ENCODE peak calls at places on chromosomes 11 and 22, in four cellular contexts. One of them, this sample, is unnamed. For H3K4me1, the result is how much of the 10 kb centered on the place peaks cover.

GRCh38 chr11:112166561-112166960 is 611 bp upstream of the TEX12 start:
- ATAC-seq in upper lobe of left lung: peak
- ATAC-seq in left lung: peak
- ATAC-seq in lower lobe of right lung: peak
- ATAC-seq in this sample: peak

GRCh38 chr22:30574095-30574981 is at the start of gene GAL3ST1:
- ATAC-seq in upper lobe of left lung: no peak
- ATAC-seq in left lung: peak
- ATAC-seq in lower lobe of right lung: peak
- ATAC-seq in this sample: no peak

GRCh38 chr22:48718818-48719500 is 1108.7 kb downstream of the BRD1 start:
- ATAC-seq in upper lobe of left lung: no peak
- ATAC-seq in left lung: no peak
- ATAC-seq in lower lobe of right lung: no peak
- ATAC-seq in this sample: no peak

GRCh38 chr11:104653011-104653806 is 245.1 kb downstream of the CASP12 start:
- ATAC-seq in upper lobe of left lung: peak
- ATAC-seq in left lung: no peak
- ATAC-seq in lower lobe of right lung: peak
- ATAC-seq in this sample: no peak

GRCh38 chr22:31199187-31199586 is 12.9 kb upstream of the LIMK2 start:
- ATAC-seq in upper lobe of left lung: no peak
- ATAC-seq in left lung: peak
- ATAC-seq in lower lobe of right lung: peak
- ATAC-seq in this sample: no peak

GRCh38 chr11:134762248-134763029 is 350.4 kb upstream of the B3GAT1 start:
- ATAC-seq in upper lobe of left lung: peak
- ATAC-seq in left lung: peak
- ATAC-seq in lower lobe of right lung: peak
- ATAC-seq in this sample: no peak

GRCh38 chr11:123481647-123482046 is 51.6 kb downstream of the GRAMD1B start:
- ATAC-seq in upper lobe of left lung: no peak
- ATAC-seq in left lung: no peak
- ATAC-seq in lower lobe of right lung: no peak
- ATAC-seq in this sample: no peak

GRCh38 chr11:100632970-100633452 is 54.1 kb upstream of the ARHGAP42 start:
- ATAC-seq in upper lobe of left lung: peak
- ATAC-seq in left lung: peak
- ATAC-seq in lower lobe of right lung: peak
- ATAC-seq in this sample: peak

GRCh38 chr11:15206791-15207190 is 92.1 kb downstream of the INSC start:
- ATAC-seq in upper lobe of left lung: no peak
- ATAC-seq in left lung: no peak
- ATAC-seq in lower lobe of right lung: no peak
- ATAC-seq in this sample: no peak

GRCh38 chr11:48182860-48183526 is 33.6 kb upstream of the OR4B1 start:
- ATAC-seq in upper lobe of left lung: no peak
- ATAC-seq in left lung: no peak
- ATAC-seq in lower lobe of right lung: no peak
- ATAC-seq in this sample: no peak

GRCh38 chr11:1138053-1138452 is 19.7 kb upstream of the MUC5AC start:
- ATAC-seq in upper lobe of left lung: no peak
- ATAC-seq in left lung: no peak
- ATAC-seq in lower lobe of right lung: no peak
- ATAC-seq in this sample: no peak

GRCh38 chr11:16087886-16088285 is 268.5 kb downstream of the SOX6 start:
- ATAC-seq in upper lobe of left lung: no peak
- ATAC-seq in left lung: no peak
- ATAC-seq in lower lobe of right lung: no peak
- ATAC-seq in this sample: no peak

GRCh38 chr11:75565221-75565814 is 3.3 kb downstream of the SERPINH1 start:
- ATAC-seq in upper lobe of left lung: peak
- ATAC-seq in left lung: peak
- ATAC-seq in lower lobe of right lung: no peak
- ATAC-seq in this sample: peak

GRCh38 chr22:50722716-50723428 is 15.1 kb upstream of the ACR start:
- ATAC-seq in upper lobe of left lung: no peak
- ATAC-seq in left lung: no peak
- ATAC-seq in lower lobe of right lung: no peak
- ATAC-seq in this sample: no peak

GRCh38 chr11:19849947-19850593 is 137.4 kb downstream of the NAV2 start:
- ATAC-seq in upper lobe of left lung: no peak
- ATAC-seq in left lung: no peak
- ATAC-seq in lower lobe of right lung: no peak
- ATAC-seq in this sample: no peak

GRCh38 chr11:11577246-11577855 is 44.5 kb downstream of the GALNT18 start:
- ATAC-seq in upper lobe of left lung: no peak
- ATAC-seq in left lung: peak
- ATAC-seq in lower lobe of right lung: peak
- ATAC-seq in this sample: no peak

GRCh38 chr11:12007769-12008737 is at the start of gene DKK3:
- ATAC-seq in upper lobe of left lung: peak
- ATAC-seq in left lung: peak
- ATAC-seq in lower lobe of right lung: peak
- ATAC-seq in this sample: peak

GRCh38 chr11:61362542-61362875 is 335 bp downstream of the TMEM138 start:
- ATAC-seq in upper lobe of left lung: peak
- ATAC-seq in left lung: peak
- ATAC-seq in lower lobe of right lung: peak
- ATAC-seq in this sample: peak

GRCh38 chr11:18270102-18270501 is 4.0 kb downstream of the SAA1 start:
- ATAC-seq in upper lobe of left lung: no peak
- ATAC-seq in left lung: no peak
- ATAC-seq in lower lobe of right lung: no peak
- ATAC-seq in this sample: no peak

GRCh38 chr11:68036717-68037239 is 2.0 kb upstream of the TCIRG1 start:
- ATAC-seq in upper lobe of left lung: peak
- ATAC-seq in left lung: peak
- ATAC-seq in lower lobe of right lung: peak
- ATAC-seq in this sample: peak

GRCh38 chr11:61480261-61480660 is 28.3 kb upstream of the LRRC10B start:
- ATAC-seq in upper lobe of left lung: no peak
- ATAC-seq in left lung: no peak
- ATAC-seq in lower lobe of right lung: no peak
- ATAC-seq in this sample: no peak

GRCh38 chr11:74170694-74171629 is at the start of the genes C2CD3 and PPME1:
- ATAC-seq in upper lobe of left lung: peak
- ATAC-seq in left lung: peak
- ATAC-seq in lower lobe of right lung: peak
- ATAC-seq in this sample: peak

GRCh38 chr11:106761745-106762144 is 256.5 kb downstream of the GUCY1A2 start:
- ATAC-seq in upper lobe of left lung: no peak
- ATAC-seq in left lung: no peak
- ATAC-seq in lower lobe of right lung: no peak
- ATAC-seq in this sample: no peak

GRCh38 chr11:69123593-69124545 is 31.9 kb upstream of the SMIM38 start:
- ATAC-seq in upper lobe of left lung: no peak
- ATAC-seq in left lung: peak
- ATAC-seq in lower lobe of right lung: no peak
- ATAC-seq in this sample: no peak
- TF ChIP-seq CTCF in upper lobe of left lung: no peak
- TF ChIP-seq CTCF in left lung: no peak
- TF ChIP-seq CTCF in lower lobe of right lung: no peak
- TF ChIP-seq CTCF in this sample: no peak

DNA sequence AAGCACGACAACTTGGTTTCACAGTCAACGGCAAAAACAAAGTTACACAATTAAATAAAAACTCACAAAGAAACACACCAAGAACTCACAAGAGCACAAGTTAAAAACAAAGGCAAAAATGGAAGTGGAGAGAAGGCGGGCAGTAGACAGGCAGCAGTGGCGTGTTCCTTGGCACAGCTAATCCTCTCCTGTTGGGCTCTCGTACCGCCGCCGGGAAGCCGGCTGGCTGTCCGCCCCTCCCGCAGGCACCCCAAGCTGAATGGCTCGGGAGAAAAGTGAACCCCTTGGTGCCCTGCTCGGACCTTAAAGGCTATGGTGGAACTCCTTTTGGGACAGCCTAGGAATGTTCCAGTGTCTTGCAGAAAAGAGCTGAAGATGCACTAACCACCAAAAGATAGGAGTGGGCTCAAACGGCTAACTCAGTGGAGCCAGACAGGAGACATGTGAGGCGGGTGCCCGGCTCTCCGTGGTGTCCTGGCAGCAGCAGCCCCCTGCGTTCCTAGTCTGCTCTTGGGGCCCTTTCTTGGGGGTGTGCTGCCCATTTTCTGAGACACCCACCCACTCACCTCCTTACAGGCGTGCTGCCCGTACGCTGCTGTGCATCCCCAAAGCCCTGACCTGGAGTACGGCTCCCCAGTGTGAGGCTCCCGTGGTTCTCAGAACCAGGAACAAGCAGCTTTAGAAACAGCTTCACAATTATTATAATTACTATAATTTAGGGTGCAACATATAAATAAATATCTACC is 86.1 kb upstream of the BID start:
- ATAC-seq in upper lobe of left lung: no peak
- ATAC-seq in left lung: no peak
- ATAC-seq in lower lobe of right lung: no peak
- ATAC-seq in this sample: peak
- H3K27ac ChIP-seq in upper lobe of left lung: no peak
- H3K27ac ChIP-seq in left lung: no peak
- H3K27ac ChIP-seq in lower lobe of right lung: no peak
- H3K27ac ChIP-seq in this sample: peak

GRCh38 chr11:66337103-66337899 is 1.1 kb upstream of the RIN1 start:
- ATAC-seq in upper lobe of left lung: no peak
- ATAC-seq in left lung: no peak
- ATAC-seq in lower lobe of right lung: no peak
- ATAC-seq in this sample: peak
- H3K4me1 ChIP-seq in upper lobe of left lung: under half
- H3K4me1 ChIP-seq in left lung: under half
- H3K4me1 ChIP-seq in lower lobe of right lung: under half
- H3K4me1 ChIP-seq in this sample: under half

GRCh38 chr11:33344611-33345010 is 87.4 kb downstream of the HIPK3 start:
- ATAC-seq in upper lobe of left lung: no peak
- ATAC-seq in left lung: peak
- ATAC-seq in lower lobe of right lung: peak
- ATAC-seq in this sample: no peak
- TF ChIP-seq CTCF in upper lobe of left lung: no peak
- TF ChIP-seq CTCF in left lung: no peak
- TF ChIP-seq CTCF in lower lobe of right lung: no peak
- TF ChIP-seq CTCF in this sample: peak

DNA sequence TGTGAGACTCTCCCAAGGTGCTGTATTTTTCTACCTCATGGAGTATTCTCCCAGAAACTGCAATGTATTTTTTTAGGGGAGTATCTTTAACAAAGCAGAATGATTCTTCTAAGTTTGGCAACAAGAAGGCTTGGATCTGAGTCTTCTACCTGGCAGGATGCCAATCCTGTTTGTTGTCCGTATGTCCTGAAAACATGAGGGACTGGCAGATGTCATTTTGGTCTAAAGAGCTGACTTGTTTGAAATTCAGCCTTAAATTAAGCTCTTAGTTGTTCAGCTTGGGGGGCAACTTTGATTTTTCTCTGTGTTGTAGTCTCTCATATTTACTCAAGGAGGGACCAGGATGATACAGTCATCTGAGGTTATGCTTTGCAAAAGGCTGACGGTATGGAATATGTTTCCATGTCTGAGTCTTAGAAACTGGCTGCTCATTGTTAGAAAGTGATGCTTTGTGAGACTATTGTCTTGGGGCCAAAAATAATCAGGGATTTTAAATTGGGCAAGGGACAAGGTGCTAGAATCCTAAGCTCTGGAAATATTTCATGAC is 9.3 kb downstream of the MRPL16 start:
- ATAC-seq in upper lobe of left lung: no peak
- ATAC-seq in left lung: no peak
- ATAC-seq in lower lobe of right lung: no peak
- ATAC-seq in this sample: no peak
- H3K27ac ChIP-seq in upper lobe of left lung: no peak
- H3K27ac ChIP-seq in left lung: no peak
- H3K27ac ChIP-seq in lower lobe of right lung: no peak
- H3K27ac ChIP-seq in this sample: no peak

GRCh38 chr11:102142333-102142732 is 32.1 kb downstream of the YAP1 start:
- ATAC-seq in upper lobe of left lung: no peak
- ATAC-seq in left lung: no peak
- ATAC-seq in lower lobe of right lung: no peak
- ATAC-seq in this sample: no peak

GRCh38 chr11:102143867-102144266 is 33.6 kb downstream of the YAP1 start:
- ATAC-seq in upper lobe of left lung: no peak
- ATAC-seq in left lung: no peak
- ATAC-seq in lower lobe of right lung: no peak
- ATAC-seq in this sample: no peak

GRCh38 chr11:102147031-102147430 is 36.8 kb downstream of the YAP1 start:
- ATAC-seq in upper lobe of left lung: no peak
- ATAC-seq in left lung: no peak
- ATAC-seq in lower lobe of right lung: no peak
- ATAC-seq in this sample: no peak

GRCh38 chr11:102147632-102148031 is 37.4 kb downstream of the YAP1 start:
- ATAC-seq in upper lobe of left lung: no peak
- ATAC-seq in left lung: no peak
- ATAC-seq in lower lobe of right lung: no peak
- ATAC-seq in this sample: no peak

DNA sequence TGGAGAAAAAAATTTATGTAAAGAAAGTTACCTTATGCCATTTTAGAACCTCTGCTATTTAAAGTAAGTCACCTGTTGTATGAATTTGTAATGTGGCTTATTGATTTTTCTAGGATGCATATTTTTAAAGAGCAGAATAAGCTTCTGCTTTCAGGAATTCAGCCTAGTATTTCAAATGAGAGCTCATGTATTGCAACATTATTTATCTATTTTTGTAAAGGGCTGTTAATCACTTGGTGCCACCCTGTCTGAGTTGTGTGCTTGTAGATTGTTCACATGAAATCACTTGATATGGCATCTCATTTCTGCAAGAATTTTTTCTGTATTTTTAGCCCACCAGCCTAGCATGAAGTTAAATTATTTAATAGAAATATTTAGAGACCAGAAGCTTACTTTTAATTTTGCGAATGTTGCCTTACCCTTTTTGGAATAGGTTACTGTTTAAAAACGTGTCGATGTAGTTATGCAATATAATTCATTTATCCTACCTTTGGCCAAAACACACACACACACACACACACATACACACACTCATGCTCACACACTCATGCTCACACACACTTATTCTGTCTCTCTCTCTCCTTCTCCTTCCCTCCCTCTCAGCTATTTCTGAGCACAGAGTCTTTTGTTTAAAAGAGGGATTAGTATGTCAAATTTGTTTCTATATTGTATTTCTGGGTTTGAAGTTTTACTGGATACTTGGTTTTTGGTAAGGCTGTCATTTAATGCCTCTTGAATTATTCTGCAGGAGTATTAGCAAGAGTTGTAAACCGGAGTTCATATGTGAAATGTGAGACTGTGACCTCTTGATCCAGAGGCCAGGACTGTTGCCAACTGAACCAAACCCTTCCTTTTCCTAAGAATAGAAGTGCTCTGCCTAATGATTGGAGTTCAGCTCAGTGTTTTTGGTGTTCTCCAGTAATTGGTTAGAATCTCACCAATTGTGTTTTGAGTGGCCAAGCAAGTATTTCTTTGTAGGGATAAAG is 34.4 kb downstream of the YAP1 start:
- ATAC-seq in upper lobe of left lung: no peak
- ATAC-seq in left lung: peak
- ATAC-seq in lower lobe of right lung: peak
- ATAC-seq in this sample: peak
- H3K4me1 ChIP-seq in upper lobe of left lung: under half
- H3K4me1 ChIP-seq in left lung: under half
- H3K4me1 ChIP-seq in lower lobe of right lung: half or more
- H3K4me1 ChIP-seq in this sample: under half